ENCODE peak calls at places on chromosomes 7 and 10, in five cellular contexts. V is fibroblast of lung, R is OCI-LY7, F is IMR-90, K is GM23248. L is an unnamed sample.

GRCh38 chr10:30529373-30529998 is 95.5 kb downstream of the MAP3K8 start:
- DNase-seq in V (no peak), R (peak), F (no peak), K (no peak), L (peak)

GRCh38 chr10:86104156-86104555 is 262.4 kb downstream of the GRID1 start:
- DNase-seq in V (no peak), R (no peak), F (no peak), K (no peak), L (no peak)

GRCh38 chr10:91389636-91390512 is 20.3 kb upstream of the HECTD2 start:
- DNase-seq in V (peak), R (peak), F (peak), K (peak), L (peak)

GRCh38 chr10:35413985-35414861 is 77.9 kb downstream of the CCNY start:
- DNase-seq in V (peak), R (no peak), F (peak), K (peak), L (no peak)

GRCh38 chr7:99562832-99563231 is 4.4 kb downstream of the ZNF655 start:
- DNase-seq in V (peak), R (no peak), F (peak), K (peak), L (no peak)

GRCh38 chr7:100089458-100090201 is 861 bp downstream of the COPS6 start:
- DNase-seq in V (peak), R (no peak), F (peak), K (peak), L (no peak)

GRCh38 chr10:75722609-75723008 is 291.2 kb downstream of the LRMDA start:
- DNase-seq in V (no peak), R (no peak), F (no peak), K (no peak), L (no peak)

GRCh38 chr10:28719789-28720436 is 42.6 kb downstream of the BAMBI start:
- DNase-seq in V (peak), R (no peak), F (peak), K (peak), L (no peak)

GRCh38 chr7:23691320-23691719 is 11.3 kb downstream of the FAM221A start:
- DNase-seq in V (peak), R (no peak), F (peak), K (no peak), L (no peak)

GRCh38 chr7:327991-328702 is 38.2 kb downstream of the FOXL3 start:
- DNase-seq in V (no peak), R (no peak), F (no peak), K (no peak), L (no peak)

GRCh38 chr10:129993621-129994020 is 29.5 kb upstream of the EBF3 start:
- DNase-seq in V (peak), R (no peak), F (peak), K (peak), L (no peak)

GRCh38 chr7:27165655-27166474 is 528 bp upstream of the HOXA9 start:
- DNase-seq in V (no peak), R (no peak), F (no peak), K (peak), L (no peak)

GRCh38 chr10:74529205-74529604 is 297.2 kb upstream of the KAT6B start:
- DNase-seq in V (no peak), R (no peak), F (no peak), K (no peak), L (no peak)

GRCh38 chr10:68301790-68302502 is 29.9 kb upstream of the HNRNPH3 start:
- DNase-seq in V (peak), R (peak), F (peak), K (peak), L (peak)

GRCh38 chr10:15884447-15884846 is 24.1 kb upstream of the MINDY3 start:
- DNase-seq in V (no peak), R (no peak), F (no peak), K (no peak), L (no peak)

GRCh38 chr10:34489436-34489835 is 325.7 kb downstream of the PARD3 start:
- DNase-seq in V (no peak), R (no peak), F (no peak), K (no peak), L (no peak)

GRCh38 chr10:110403593-110403992 is 94.1 kb upstream of the DUSP5 start:
- DNase-seq in V (no peak), R (no peak), F (no peak), K (no peak), L (no peak)

GRCh38 chr7:130463553-130464434 is 23.0 kb upstream of the CEP41 start:
- DNase-seq in V (no peak), R (no peak), F (no peak), K (no peak), L (no peak)

GRCh38 chr7:141675431-141676210 is 26.3 kb downstream of the DENND11 start:
- DNase-seq in V (peak), R (no peak), F (no peak), K (no peak), L (no peak)

GRCh38 chr10:120999868-121000267 is 148.7 kb downstream of the WDR11 start:
- DNase-seq in V (no peak), R (peak), F (no peak), K (no peak), L (peak)

GRCh38 chr7:102895602-102896001 is 17.2 kb upstream of the LRRC17 start:
- DNase-seq in V (peak), R (no peak), F (no peak), K (no peak), L (no peak)

GRCh38 chr10:12748186-12748585 is 253.3 kb downstream of the CCDC3 start:
- DNase-seq in V (peak), R (no peak), F (no peak), K (no peak), L (no peak)

GRCh38 chr7:151341357-151342101 is at the start of gene NUB1:
- DNase-seq in V (peak), R (peak), F (peak), K (peak), L (peak)

GRCh38 chr7:158850390-158851174 is 5.8 kb upstream of the DYNC2I1 start:
- DNase-seq in V (no peak), R (no peak), F (no peak), K (no peak), L (peak)
- H2AFZ ChIP-seq in V (no peak), R (no peak), F (peak), K (no peak), L (peak)

DNA sequence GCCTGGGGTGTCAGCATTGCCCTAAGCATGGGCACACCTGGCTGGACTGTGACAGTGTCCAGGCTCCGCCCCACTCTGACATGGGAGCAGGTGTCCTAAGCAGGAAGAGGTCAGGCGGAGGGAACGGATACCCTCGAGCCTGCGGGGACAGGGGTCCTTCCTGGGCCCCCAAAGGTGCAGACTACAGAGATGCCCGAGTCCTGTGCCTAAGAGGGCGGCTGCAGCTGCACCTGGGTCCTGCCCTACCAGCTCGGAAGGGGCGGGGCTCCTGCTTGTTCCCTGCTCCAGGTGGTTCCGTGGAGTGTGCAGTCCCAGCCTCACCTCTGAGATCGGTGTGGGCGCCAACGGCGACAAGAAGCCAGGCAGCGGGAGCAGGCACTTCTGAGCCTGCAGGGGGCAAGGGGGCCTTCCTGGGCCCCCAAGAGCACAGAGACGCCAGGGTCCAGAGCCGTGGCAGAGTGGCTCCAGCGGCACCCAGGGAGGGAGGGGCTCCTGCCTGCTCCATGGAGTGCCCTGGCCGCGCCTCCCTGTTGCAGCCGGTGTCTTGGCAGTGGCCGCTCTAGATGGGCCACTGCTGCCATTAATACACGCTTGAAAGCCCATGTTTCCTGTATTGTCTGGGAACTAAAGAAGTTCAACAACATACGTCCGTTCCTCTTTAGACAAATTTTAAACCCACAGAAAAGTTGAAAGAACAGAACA is 64.5 kb upstream of the CACNA2D1 start:
- DNase-seq in V (no peak), R (no peak), F (no peak), K (no peak), L (no peak)
- H3K4me3 ChIP-seq in V (no peak), R (no peak), F (no peak), K (no peak), L (no peak)

GRCh38 chr10:132020456-132020855 is 38.7 kb upstream of the BNIP3 start:
- DNase-seq in V (no peak), R (no peak), F (no peak), K (no peak), L (no peak)

GRCh38 chr10:132021046-132021445 is 39.3 kb upstream of the BNIP3 start:
- DNase-seq in V (no peak), R (no peak), F (no peak), K (no peak), L (no peak)

GRCh38 chr10:132021504-132022143 is 39.9 kb upstream of the BNIP3 start:
- DNase-seq in V (no peak), R (no peak), F (no peak), K (no peak), L (no peak)

GRCh38 chr10:132022241-132022640 is 40.5 kb upstream of the BNIP3 start:
- DNase-seq in V (no peak), R (no peak), F (no peak), K (no peak), L (no peak)

DNA sequence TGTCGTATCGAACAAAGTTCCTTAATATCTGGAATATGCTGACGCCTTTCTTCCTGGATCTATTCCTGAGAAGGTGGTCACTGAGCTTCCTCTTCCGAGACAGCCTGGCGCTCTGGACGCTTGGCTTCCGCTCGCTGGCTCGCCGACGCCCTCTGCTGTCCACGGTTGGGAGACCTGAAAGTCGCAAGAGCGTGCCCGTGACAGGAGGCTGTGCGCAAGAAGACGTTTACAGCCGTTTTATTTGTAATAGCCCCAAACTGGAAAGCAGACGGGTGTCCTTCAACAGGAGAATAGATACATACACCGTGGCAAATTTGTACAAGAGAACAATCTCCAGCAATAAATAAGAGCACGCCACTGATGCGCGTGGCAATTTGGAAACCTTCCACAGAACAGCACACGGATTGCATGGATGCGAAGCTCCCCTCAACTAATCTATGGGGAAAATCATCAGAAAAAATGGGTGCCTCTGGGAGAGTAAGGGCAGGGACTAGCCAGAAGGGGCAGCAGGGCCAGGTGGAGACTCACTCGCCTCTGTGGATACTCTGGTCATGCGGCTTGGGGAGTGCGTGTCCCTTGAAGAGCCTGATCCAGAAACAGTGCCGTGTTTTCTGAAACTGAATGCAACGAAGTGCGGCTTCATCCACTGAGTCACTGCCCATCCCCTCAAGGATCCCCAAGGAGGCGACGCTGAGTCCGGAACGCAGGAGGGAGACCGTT is 41.5 kb upstream of the BNIP3 start:
- DNase-seq in V (peak), R (peak), F (peak), K (peak), L (peak)
- H2AFZ ChIP-seq in V (peak), R (no peak), F (peak), K (peak), L (no peak)

GRCh38 chr7:101124376-101125056 is 2.4 kb upstream of the SERPINE1 start:
- DNase-seq in V (peak), R (no peak), F (peak), K (peak), L (no peak)

GRCh38 chr7:101127460-101128039 is 646 bp downstream of the SERPINE1 start:
- DNase-seq in V (no peak), R (no peak), F (no peak), K (peak), L (no peak)

GRCh38 chr7:101126651-101127459 is at the start of gene SERPINE1:
- DNase-seq in V (peak), R (peak), F (peak), K (peak), L (peak)

GRCh38 chr7:101128040-101128834 is 1.3 kb downstream of the SERPINE1 start:
- DNase-seq in V (no peak), R (no peak), F (no peak), K (peak), L (no peak)

DNA sequence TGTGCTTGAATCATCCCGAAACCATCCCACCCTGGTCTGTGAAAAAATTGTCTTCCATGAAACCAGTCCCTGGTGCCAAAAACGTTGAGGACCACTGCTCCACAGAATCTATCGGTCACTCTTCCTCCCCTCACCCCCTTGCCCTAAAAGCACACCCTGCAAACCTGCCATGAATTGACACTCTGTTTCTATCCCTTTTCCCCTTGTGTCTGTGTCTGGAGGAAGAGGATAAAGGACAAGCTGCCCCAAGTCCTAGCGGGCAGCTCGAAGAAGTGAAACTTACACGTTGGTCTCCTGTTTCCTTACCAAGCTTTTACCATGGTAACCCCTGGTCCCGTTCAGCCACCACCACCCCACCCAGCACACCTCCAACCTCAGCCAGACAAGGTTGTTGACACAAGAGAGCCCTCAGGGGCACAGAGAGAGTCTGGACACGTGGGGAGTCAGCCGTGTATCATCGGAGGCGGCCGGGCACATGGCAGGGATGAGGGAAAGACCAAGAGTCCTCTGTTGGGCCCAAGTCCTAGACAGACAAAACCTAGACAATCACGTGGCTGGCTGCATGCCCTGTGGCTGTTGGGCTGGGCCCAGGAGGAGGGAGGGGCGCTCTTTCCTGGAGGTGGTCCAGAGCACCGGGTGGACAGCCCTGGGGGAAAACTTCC is 784 bp upstream of the SERPINE1 start:
- DNase-seq in V (peak), R (peak), F (peak), K (peak), L (no peak)
- H3K4me3 ChIP-seq in V (no peak), R (peak), F (no peak), K (peak), L (no peak)

GRCh38 chr7:123757095-123757494 is 8.3 kb upstream of the WASL start:
- DNase-seq in V (no peak), R (no peak), F (no peak), K (peak), L (no peak)
- H2AFZ ChIP-seq in V (no peak), R (no peak), F (no peak), K (peak), L (no peak)

L was measured in Karpas-422.